ENCODE peak calls at places on chromosomes 1 and 21, in four cellular contexts. Q is heart left ventricle; K is CD8-positive, alpha-beta T cell; D is RWPE2. Z is an unnamed sample. For H3K27me3, the result is how much of the 10 kb centered on the place peaks cover.

GRCh38 chr1:234509457-234510328 is 30.7 kb upstream of the TARBP1 start:
- DNase-seq in Q (no peak), D (no peak), K (no peak), Z (no peak)

GRCh38 chr1:154961207-154961496 is 430 bp downstream of the PYGO2 start:
- DNase-seq in K (no peak), D (no peak), Q (no peak), Z (no peak)

GRCh38 chr1:201361652-201362504 is 15.6 kb downstream of the TNNT2 start:
- DNase-seq in D (no peak), Q (no peak), K (no peak), Z (peak)

GRCh38 chr1:167221126-167221803 is 579 bp downstream of the POU2F1 start:
- DNase-seq in Q (no peak), K (no peak), D (no peak), Z (no peak)

GRCh38 chr1:156129687-156130577 is 15.4 kb downstream of the LMNA start:
- DNase-seq in D (peak), Q (peak), K (peak), Z (peak)

GRCh38 chr1:39901486-39902120 is at the start of gene MYCL:
- DNase-seq in Q (peak), D (peak), K (peak), Z (peak)

GRCh38 chr1:45752441-45753052 is 2.1 kb upstream of the IPP start:
- DNase-seq in D (no peak), Q (no peak), K (no peak), Z (no peak)

GRCh38 chr21:36478207-36478701 is 1.7 kb downstream of the CLDN14 start:
- DNase-seq in Q (no peak), K (no peak), D (no peak), Z (no peak)

GRCh38 chr1:32240140-32240951 is 6.7 kb upstream of the FAM167B start:
- DNase-seq in D (no peak), K (peak), Q (peak), Z (peak)

GRCh38 chr21:44415073-44416025 is 40.0 kb upstream of the LRRC3 start:
- DNase-seq in Q (peak), D (no peak), K (no peak), Z (no peak)

GRCh38 chr1:153387785-153388184 is 3.1 kb downstream of the S100A8 start:
- DNase-seq in D (no peak), K (no peak), Q (no peak), Z (no peak)

GRCh38 chr1:5990913-5991783 is 1.1 kb downstream of the NPHP4 start:
- DNase-seq in D (peak), Q (peak), K (peak), Z (peak)

GRCh38 chr1:175829845-175830244 is 86.5 kb upstream of the TNR start:
- DNase-seq in K (no peak), D (no peak), Q (no peak), Z (no peak)

GRCh38 chr1:97202481-97202880 is 480.9 kb downstream of the PTBP2 start:
- DNase-seq in D (no peak), Q (no peak), K (no peak), Z (no peak)

GRCh38 chr1:186188004-186188539 is 187.0 kb downstream of the TPR start:
- DNase-seq in Q (no peak), K (no peak), D (peak), Z (no peak)

DNA sequence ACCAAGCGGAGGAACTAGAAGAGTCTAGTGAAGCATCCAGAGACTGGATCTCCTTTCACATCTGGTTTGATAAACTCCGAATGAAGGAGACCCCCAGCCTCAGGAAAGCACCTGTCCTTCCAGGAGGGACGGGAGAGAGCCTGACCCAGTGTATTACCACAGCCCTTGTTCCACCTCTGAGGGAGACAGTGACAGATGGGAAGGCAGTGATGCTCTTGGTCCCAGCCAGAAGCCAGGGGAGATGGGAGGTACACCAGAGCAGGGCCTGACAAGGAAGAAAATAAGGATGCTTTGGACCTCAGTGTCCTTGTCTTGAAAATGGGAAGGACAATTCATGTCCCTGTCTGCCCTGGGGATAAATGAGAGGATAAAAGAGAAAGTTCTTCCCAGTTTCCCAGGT is 3.5 kb downstream of the KLHDC7A start:
- DNase-seq in D (no peak), Q (no peak), K (no peak), Z (no peak)
- H3K27me3 ChIP-seq in D (under half), Q (under half), K (under half), Z (under half)

GRCh38 chr1:22500476-22500875 is 48.8 kb downstream of the ZBTB40 start:
- DNase-seq in D (no peak), Q (no peak), K (no peak), Z (peak)
- TF ChIP-seq CTCF in D (no peak), Q (no peak), K (no peak), Z (no peak)

DNA sequence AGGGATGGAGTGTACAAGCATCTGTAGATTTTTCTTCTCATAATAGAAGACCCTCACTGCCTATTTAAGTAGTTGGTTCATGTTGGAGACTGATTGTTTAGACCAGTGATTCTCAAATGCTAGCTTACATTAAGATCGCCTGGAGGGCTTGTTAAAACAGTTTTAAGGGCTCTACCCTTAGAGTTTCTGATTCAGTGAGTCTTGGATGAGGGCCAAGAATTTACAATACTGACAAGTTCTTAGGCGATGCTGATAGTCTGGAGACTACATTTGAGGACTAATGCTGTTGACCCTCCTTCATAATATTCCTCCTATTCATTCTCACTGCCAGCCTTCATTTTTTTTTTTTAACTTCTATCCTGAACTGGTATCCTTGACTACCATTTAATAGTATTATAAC is 15.2 kb upstream of the AGO3 start:
- DNase-seq in K (no peak), Q (no peak), D (no peak), Z (no peak)
- H3K27me3 ChIP-seq in K (under half), Q (under half), D (under half), Z (under half)

GRCh38 chr1:199545780-199546179 is 481.7 kb upstream of the NR5A2 start:
- DNase-seq in K (no peak), Q (no peak), D (no peak), Z (no peak)
- TF ChIP-seq CTCF in K (no peak), Q (no peak), D (peak), Z (no peak)

GRCh38 chr1:180908084-180908765 is 4.5 kb upstream of the KIAA1614 start:
- DNase-seq in K (no peak), Q (no peak), D (no peak), Z (no peak)

GRCh38 chr1:180907313-180908055 is 5.2 kb upstream of the KIAA1614 start:
- DNase-seq in K (no peak), Q (no peak), D (no peak), Z (no peak)

GRCh38 chr1:180911640-180912161 is 996 bp upstream of the KIAA1614 start:
- DNase-seq in Q (no peak), K (no peak), D (no peak), Z (no peak)

GRCh38 chr1:180909005-180909414 is 3.7 kb upstream of the KIAA1614 start:
- DNase-seq in K (no peak), D (no peak), Q (no peak), Z (no peak)

GRCh38 chr1:180909462-180909976 is 3.2 kb upstream of the KIAA1614 start:
- DNase-seq in K (no peak), Q (no peak), D (no peak), Z (no peak)
- H3K27me3 ChIP-seq in K (under half), Q (under half), D (under half), Z (under half)

GRCh38 chr1:88736633-88737248 is 52.7 kb downstream of the PKN2 start:
- DNase-seq in D (no peak), Q (no peak), K (no peak), Z (no peak)
- TF ChIP-seq CTCF in D (peak), Q (peak), K (no peak), Z (peak)

GRCh38 chr1:7770939-7771672 is at the start of gene VAMP3:
- DNase-seq in Q (peak), D (peak), K (peak), Z (peak)

GRCh38 chr1:7769673-7770412 is 1.3 kb upstream of the VAMP3 start:
- DNase-seq in K (no peak), D (no peak), Q (no peak), Z (no peak)

GRCh38 chr1:7768583-7768982 is 2.5 kb upstream of the VAMP3 start:
- DNase-seq in Q (no peak), D (no peak), K (no peak), Z (no peak)

GRCh38 chr1:7771673-7772299 is 690 bp downstream of the VAMP3 start:
- DNase-seq in Q (no peak), K (no peak), D (no peak), Z (no peak)

GRCh38 chr1:7770620-7770938 is 517 bp upstream of the VAMP3 start:
- DNase-seq in D (no peak), K (no peak), Q (no peak), Z (no peak)
- H3K27me3 ChIP-seq in D (under half), K (under half), Q (under half), Z (under half)

DNA sequence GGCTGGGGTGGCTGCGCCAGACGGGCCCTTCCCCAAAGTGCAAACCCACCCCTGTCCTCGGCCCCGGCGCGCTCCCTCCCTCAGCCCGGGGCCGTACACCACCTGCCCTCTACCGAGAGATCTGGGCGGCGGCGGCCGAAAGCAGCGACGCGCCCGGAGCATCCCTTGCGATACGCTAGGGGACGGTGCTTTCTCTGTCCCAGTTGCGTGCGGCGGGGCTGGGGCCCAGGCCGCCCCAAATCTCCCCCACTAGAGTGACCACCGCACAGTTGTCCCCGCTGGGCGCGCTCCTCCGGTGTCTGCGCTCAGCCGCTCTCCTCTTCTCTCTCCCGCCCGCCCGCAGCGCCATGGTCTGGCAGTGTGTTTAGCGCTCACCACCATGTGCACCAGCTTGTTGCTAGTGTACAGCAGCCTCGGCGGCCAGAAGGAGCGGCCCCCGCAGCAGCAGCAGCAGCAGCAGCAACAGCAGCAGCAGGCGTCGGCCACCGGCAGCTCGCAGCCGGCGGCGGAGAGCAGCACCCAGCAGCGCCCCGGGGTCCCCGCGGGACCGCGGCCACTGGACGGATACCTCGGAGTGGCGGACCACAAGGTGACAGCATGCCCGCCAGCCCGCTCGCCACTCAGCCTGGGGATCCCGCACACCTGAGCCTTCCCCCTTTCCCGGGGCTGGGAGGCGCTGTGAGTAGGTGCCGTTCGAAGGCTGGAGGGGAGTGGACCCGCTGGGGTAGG is 1.0 kb downstream of the ST6GALNAC5 start:
- DNase-seq in D (no peak), Q (no peak), K (no peak), Z (peak)
- TF ChIP-seq CTCF in D (no peak), Q (no peak), K (no peak), Z (peak)

GRCh38 chr1:206960676-206961386 is 9.4 kb downstream of the FCAMR start:
- DNase-seq in Q (no peak), D (no peak), K (no peak), Z (no peak)
- H3K27me3 ChIP-seq in Q (under half), D (under half), K (under half), Z (under half)